ENCODE peak calls at places on chromosomes 3 and 15, in eight cellular contexts. J is CD4-positive, alpha-beta T cell; X is glutamatergic neuron; E is ecto neural progenitor cell; L is KG1; N is neuronal stem cell; I is HuH-7; T is activated CD8-positive, alpha-beta T cell treated with anti-CD3 and anti-CD28 coated beads for 36 hours. B is an unnamed sample.

GRCh38 chr3:58260733-58261132 is 23.1 kb downstream of the ABHD6 start:
- DNase-seq in T (no peak), X (no peak), L (no peak), E (no peak), N (no peak), I (no peak), J (no peak), B (no peak)

GRCh38 chr15:57607570-57608000 is 15.9 kb downstream of the MYZAP start:
- DNase-seq in L (no peak), X (no peak), E (no peak), J (no peak), I (no peak), N (no peak), T (no peak), B (peak)

GRCh38 chr3:34619990-34620389 is 821.6 kb downstream of the PDCD6IP start:
- DNase-seq in N (no peak), I (no peak), L (no peak), T (no peak), E (no peak), J (no peak), X (no peak), B (no peak)

GRCh38 chr3:144031938-144032337 is 60.3 kb downstream of the DIPK2A start:
- DNase-seq in J (no peak), E (no peak), T (no peak), X (no peak), N (no peak), L (no peak), I (no peak), B (peak)

GRCh38 chr3:168116279-168116678 is 20.6 kb upstream of the GOLIM4 start:
- DNase-seq in X (no peak), L (no peak), N (no peak), T (no peak), J (no peak), E (no peak), I (no peak), B (peak)

GRCh38 chr15:89041507-89041906 is 46.7 kb upstream of the ABHD2 start:
- DNase-seq in N (no peak), L (no peak), E (no peak), I (no peak), J (no peak), T (no peak), X (no peak), B (no peak)

GRCh38 chr15:94198633-94199032 is 32.7 kb upstream of the MCTP2 start:
- DNase-seq in L (no peak), T (no peak), J (no peak), N (no peak), I (no peak), X (no peak), E (no peak), B (no peak)

GRCh38 chr3:98058244-98058960 is 23.3 kb upstream of the GABRR3 start:
- DNase-seq in N (no peak), L (no peak), E (no peak), T (no peak), X (no peak), J (no peak), I (no peak), B (no peak)

GRCh38 chr15:88243895-88244787 is 12.4 kb downstream of the NTRK3 start:
- DNase-seq in J (no peak), T (peak), N (peak), L (no peak), I (peak), X (peak), E (no peak), B (no peak)

GRCh38 chr3:102206506-102207145 is 228.2 kb upstream of the ZPLD1 start:
- DNase-seq in X (no peak), L (no peak), E (no peak), I (no peak), T (no peak), N (no peak), J (no peak), B (peak)

GRCh38 chr15:73454096-73454495 is 11.1 kb downstream of the REC114 start:
- DNase-seq in L (no peak), N (no peak), J (no peak), I (no peak), E (no peak), T (no peak), X (no peak), B (no peak)

GRCh38 chr3:45524605-45525004 is 69.9 kb upstream of the LIMD1 start:
- DNase-seq in I (no peak), L (no peak), T (no peak), J (no peak), X (no peak), E (no peak), N (no peak), B (no peak)

GRCh38 chr15:99212401-99212800 is 37.0 kb downstream of the TTC23 start:
- DNase-seq in N (no peak), J (no peak), X (no peak), L (no peak), T (no peak), E (no peak), I (no peak), B (peak)

GRCh38 chr15:62895905-62896316 is 146.6 kb upstream of the TPM1 start:
- DNase-seq in N (no peak), E (no peak), I (no peak), J (no peak), X (no peak), L (no peak), T (no peak), B (no peak)

GRCh38 chr3:159829056-159829995 is 159.3 kb upstream of the IL12A start:
- DNase-seq in L (no peak), N (no peak), I (no peak), T (no peak), E (no peak), X (no peak), J (no peak), B (peak)

GRCh38 chr3:14725564-14726420 is 50.9 kb downstream of the C3orf20 start:
- DNase-seq in T (no peak), N (no peak), L (no peak), E (no peak), J (no peak), X (no peak), I (no peak), B (peak)

GRCh38 chr3:55482496-55483195 is 4.5 kb downstream of the WNT5A start:
- DNase-seq in L (no peak), E (peak), I (no peak), T (no peak), J (no peak), X (peak), N (peak), B (no peak)

GRCh38 chr3:3110299-3110630 is at the start of gene IL5RA:
- DNase-seq in J (no peak), T (no peak), E (no peak), N (no peak), I (no peak), L (no peak), X (no peak), B (no peak)

GRCh38 chr15:48888209-48888608 is 10.3 kb downstream of the EID1 start:
- DNase-seq in L (no peak), E (no peak), I (no peak), T (peak), N (no peak), X (no peak), J (no peak), B (no peak)

GRCh38 chr15:71526061-71526460 is 284.3 kb upstream of the NR2E3 start:
- DNase-seq in T (no peak), J (no peak), I (no peak), L (no peak), X (no peak), N (no peak), E (no peak), B (no peak)

GRCh38 chr3:119294889-119295769 is 946 bp downstream of the ARHGAP31 start:
- DNase-seq in J (peak), I (peak), X (peak), N (peak), E (peak), T (peak), L (no peak), B (no peak)

GRCh38 chr3:30221622-30222021 is 384.8 kb upstream of the TGFBR2 start:
- DNase-seq in N (no peak), J (no peak), L (peak), I (no peak), X (no peak), T (no peak), E (no peak), B (no peak)

GRCh38 chr3:71156062-71156665 is 427.4 kb downstream of the FOXP1 start:
- DNase-seq in J (no peak), X (no peak), L (no peak), T (no peak), I (no peak), N (no peak), E (no peak), B (no peak)

GRCh38 chr3:139104062-139104461 is 59.4 kb upstream of the PRR23C start:
- DNase-seq in X (no peak), E (peak), N (no peak), J (no peak), I (no peak), L (no peak), T (no peak), B (no peak)

GRCh38 chr15:38190501-38190900 is 62.1 kb upstream of the SPRED1 start:
- DNase-seq in N (no peak), I (no peak), E (no peak), L (no peak), J (no peak), X (no peak), T (no peak), B (no peak)

GRCh38 chr3:30289324-30289723 is 317.1 kb upstream of the TGFBR2 start:
- DNase-seq in N (no peak), E (no peak), I (peak), L (no peak), T (no peak), J (no peak), X (no peak), B (no peak)

GRCh38 chr3:188242426-188243123 is 88.6 kb downstream of the LPP start:
- DNase-seq in I (no peak), N (no peak), L (no peak), J (no peak), T (no peak), E (no peak), X (no peak), B (no peak)

GRCh38 chr3:16741890-16742289 is 136.7 kb upstream of the DAZL start:
- DNase-seq in J (no peak), T (peak), I (no peak), E (no peak), N (no peak), L (no peak), X (no peak), B (peak)

B was measured in psoas muscle.